ENCODE peak calls at places on chromosomes 6 and 20, in four cellular contexts. C is SK-N-SH, E is WTC11, M is GM12878. I is an unnamed sample.
A peak's percentile ranks its signal among the peaks of the same experiment; 100 is the strongest.

GRCh38 chr20:45918182-45918737 is 6.3 kb upstream of the PLTP start:
- DNase-seq in M (no peak), C (no peak), E (no peak), I (no peak)

GRCh38 chr6:167420177-167420576 is 95.3 kb downstream of the TTLL2 start:
- DNase-seq in C (no peak), M (no peak), E (no peak), I (no peak)

GRCh38 chr6:148342146-148343027 is at the start of gene SASH1:
- DNase-seq in E (peak; percentile 78), C (peak; percentile 24), M (peak; percentile 5), I (no peak)

GRCh38 chr6:15897063-15897934 is 231.6 kb upstream of the MYLIP start:
- DNase-seq in M (no peak), C (no peak), E (no peak), I (no peak)

GRCh38 chr6:109453594-109454482 is 1.7 kb downstream of the MICAL1 start:
- DNase-seq in E (no peak), M (no peak), C (peak; percentile 66), I (no peak)

GRCh38 chr20:2220298-2220697 is 75.5 kb upstream of the TGM3 start:
- DNase-seq in E (no peak), M (no peak), C (no peak), I (no peak)

GRCh38 chr6:105514306-105514705 is 111.4 kb upstream of the PREP start:
- DNase-seq in M (no peak), E (no peak), C (no peak), I (no peak)

GRCh38 chr6:73519943-73520687 is 717 bp downstream of the EEF1A1 start:
- DNase-seq in C (peak; percentile 58), M (no peak), E (peak; percentile 38), I (peak; percentile 71)

GRCh38 chr6:148924226-148924989 is 177.6 kb downstream of the UST start:
- DNase-seq in M (no peak), C (no peak), E (no peak), I (no peak)

GRCh38 chr20:63457737-63458136 is 14.7 kb downstream of the KCNQ2 start:
- DNase-seq in C (peak; percentile 69), M (no peak), E (no peak), I (no peak)

GRCh38 chr20:19849341-19850189 is 91.5 kb downstream of the RIN2 start:
- DNase-seq in C (no peak), E (no peak), M (no peak), I (no peak)

GRCh38 chr6:30206152-30206551 is 7.1 kb downstream of the TRIM26 start:
- DNase-seq in E (no peak), C (no peak), M (no peak), I (no peak)

GRCh38 chr6:26457407-26457795 is 354 bp upstream of the BTN2A1 start:
- DNase-seq in E (peak; percentile 39), M (no peak), C (peak; percentile 51), I (peak; percentile 37)

GRCh38 chr6:114281496-114281895 is 61.3 kb downstream of the HS3ST5 start:
- DNase-seq in E (no peak), C (no peak), M (no peak), I (no peak)

GRCh38 chr6:7200598-7201443 is 93.1 kb downstream of the RREB1 start:
- DNase-seq in M (no peak), E (no peak), C (no peak), I (peak; percentile 59)

GRCh38 chr6:6969761-6970223 is 138.0 kb upstream of the RREB1 start:
- DNase-seq in C (no peak), M (no peak), E (peak; percentile 24), I (peak; percentile 58)

GRCh38 chr6:39806277-39806676 is 14.1 kb downstream of the DAAM2 start:
- DNase-seq in M (no peak), E (no peak), C (no peak), I (no peak)

GRCh38 chr6:114327074-114327473 is 15.7 kb downstream of the HS3ST5 start:
- DNase-seq in E (no peak), M (no peak), C (no peak), I (no peak)

GRCh38 chr20:25005220-25005619 is 12.7 kb upstream of the APMAP start:
- DNase-seq in E (no peak), M (no peak), C (no peak), I (no peak)

GRCh38 chr6:24775520-24776058 is 852 bp downstream of the GMNN start:
- DNase-seq in M (no peak), C (no peak), E (no peak), I (peak; percentile 43)
- TF ChIP-seq USF1 in M (no peak), C (no peak), E (no peak), I (no peak)

GRCh38 chr6:33069021-33069738 is 4.3 kb downstream of the HLA-DPA1 start:
- DNase-seq in C (no peak), E (no peak), M (no peak), I (no peak)

GRCh38 chr6:33073431-33073871 is at the start of gene HLA-DPA1:
- DNase-seq in M (peak; percentile 97), C (peak; percentile 38), E (no peak), I (no peak)

GRCh38 chr6:33072508-33073100 is 845 bp downstream of the HLA-DPA1 start:
- DNase-seq in E (no peak), C (no peak), M (no peak), I (no peak)

GRCh38 chr6:33070909-33071308 is 2.5 kb downstream of the HLA-DPA1 start:
- DNase-seq in M (no peak), E (no peak), C (no peak), I (no peak)

DNA sequence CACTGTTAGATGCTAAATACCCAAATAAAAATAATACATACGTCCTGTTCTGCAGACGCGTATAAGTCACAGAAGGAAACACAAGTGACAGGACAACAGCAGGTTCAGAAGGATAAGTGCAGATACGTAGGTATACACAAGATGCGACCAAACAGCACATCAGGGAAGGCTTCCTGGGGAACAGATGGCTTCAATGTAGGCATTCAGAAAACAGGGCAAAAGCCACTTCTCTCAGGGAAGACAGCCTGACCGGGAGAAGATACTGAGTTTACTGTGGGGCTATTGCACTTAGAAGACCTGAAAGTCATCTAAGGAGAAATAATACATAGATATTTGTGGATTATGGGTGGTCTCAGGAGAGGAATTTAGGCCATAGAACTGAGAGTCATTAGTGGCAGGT is 1.9 kb downstream of the HLA-DPA1 start:
- DNase-seq in M (no peak), E (no peak), C (no peak), I (no peak)
- TF ChIP-seq USF1 in M (no peak), E (no peak), C (no peak), I (no peak)

GRCh38 chr6:142870787-142871371 is 74.1 kb downstream of the HIVEP2 start:
- DNase-seq in E (no peak), C (no peak), M (no peak), I (no peak)

GRCh38 chr6:142872376-142872775 is 72.6 kb downstream of the HIVEP2 start:
- DNase-seq in E (no peak), M (no peak), C (no peak), I (no peak)

GRCh38 chr6:142868917-142869316 is 76.1 kb downstream of the HIVEP2 start:
- DNase-seq in C (no peak), M (no peak), E (no peak), I (no peak)

GRCh38 chr6:142874676-142875075 is 70.3 kb downstream of the HIVEP2 start:
- DNase-seq in C (no peak), E (no peak), M (no peak), I (peak; percentile 45)

DNA sequence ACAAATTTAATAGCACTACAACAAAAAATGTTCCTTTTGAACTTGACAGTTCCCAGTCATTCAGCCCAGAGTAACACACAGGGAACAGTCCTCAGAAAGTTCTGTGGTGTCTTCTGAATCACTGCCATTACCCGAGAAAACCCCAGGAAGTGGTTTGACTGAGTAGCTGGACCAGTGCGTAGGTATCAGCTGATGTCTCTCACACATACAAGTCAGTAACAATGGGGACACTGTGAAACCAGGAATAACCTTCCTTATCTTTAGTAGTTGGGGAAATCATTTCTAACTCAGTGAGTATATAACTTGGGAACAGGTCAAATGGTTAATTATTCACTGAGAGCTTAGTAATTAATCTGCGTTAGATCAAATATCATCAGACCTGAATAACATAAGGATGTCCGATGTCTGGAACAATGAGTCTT is 73.1 kb downstream of the HIVEP2 start:
- DNase-seq in C (no peak), M (no peak), E (no peak), I (no peak)
- TF ChIP-seq USF1 in C (no peak), M (no peak), E (no peak), I (no peak)

DNA sequence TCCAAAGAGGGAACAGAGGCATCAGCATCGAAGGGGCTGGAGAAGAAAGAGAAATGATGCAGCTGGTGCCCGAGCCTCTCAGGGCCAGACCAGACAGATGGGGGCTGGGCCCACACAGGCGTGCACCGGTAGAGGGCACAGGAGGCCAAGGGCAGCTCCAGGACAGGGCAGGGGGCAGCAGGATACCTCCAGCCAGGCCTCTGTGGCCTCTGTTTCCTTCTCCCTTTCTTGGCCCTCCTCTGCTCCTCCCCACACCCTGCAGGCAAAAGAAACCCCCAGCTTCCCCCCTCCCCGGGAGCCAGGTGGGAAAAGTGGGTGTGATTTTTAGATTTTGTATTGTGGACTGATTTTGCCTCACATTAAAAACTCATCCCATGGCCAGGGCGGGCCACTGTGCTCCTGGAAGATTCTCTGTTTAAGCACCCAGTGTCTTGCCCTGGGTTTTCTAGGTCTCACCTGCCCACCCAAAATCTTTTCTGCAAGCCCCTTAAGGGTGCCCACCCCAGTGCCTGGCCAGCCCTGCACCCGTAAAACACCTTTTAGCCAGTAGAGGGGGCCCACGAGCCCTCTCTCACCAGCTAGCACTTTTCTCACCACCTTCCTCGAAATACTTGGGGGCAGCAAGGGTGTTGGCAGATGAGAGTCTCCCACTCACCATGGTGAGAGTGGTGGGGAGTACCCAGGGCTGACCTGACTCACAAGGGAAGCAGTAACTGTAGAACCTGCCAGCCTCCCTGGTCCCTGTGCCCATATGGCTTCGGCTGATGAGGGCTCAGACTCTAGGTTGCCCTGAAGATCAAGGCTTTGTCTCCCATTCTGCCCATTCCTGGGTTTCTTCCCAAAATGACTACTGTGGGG is 35.7 kb upstream of the ID1 start:
- DNase-seq in M (no peak), C (peak; percentile 70), E (peak; percentile 78), I (peak; percentile 66)
- TF ChIP-seq USF1 in M (no peak), C (no peak), E (no peak), I (no peak)

DNA sequence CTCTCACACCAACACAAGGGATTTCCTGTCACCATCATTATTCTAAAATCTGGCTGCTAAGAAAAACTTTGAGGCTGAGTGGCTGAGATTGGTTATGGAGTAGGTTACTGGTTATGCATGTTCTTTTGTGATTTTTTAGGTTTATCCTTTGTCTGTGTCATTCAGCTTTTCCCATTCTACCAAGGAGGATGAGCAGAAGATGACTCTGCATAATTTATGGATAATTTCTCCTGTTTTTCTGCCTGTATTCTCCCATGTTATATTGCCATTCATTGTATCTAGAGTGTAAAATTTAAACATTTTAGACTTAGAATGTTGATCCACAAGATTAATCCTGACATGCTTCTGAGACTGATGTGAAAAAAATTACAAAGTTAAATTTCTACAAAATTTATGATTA is 67.8 kb downstream of the SOBP start:
- DNase-seq in C (no peak), E (no peak), M (no peak), I (no peak)
- TF ChIP-seq USF1 in C (no peak), E (no peak), M (no peak), I (no peak)

GRCh38 chr6:134414793-134415192 is 96.9 kb upstream of the SGK1 start:
- DNase-seq in M (no peak), E (no peak), C (no peak), I (no peak)
- TF ChIP-seq USF1 in M (no peak), E (no peak), C (no peak), I (no peak)

GRCh38 chr20:23634985-23635767 is 2.6 kb downstream of the CST3 start:
- DNase-seq in C (no peak), M (no peak), E (no peak), I (no peak)
- TF ChIP-seq USF1 in C (no peak), M (no peak), E (no peak), I (no peak)

GRCh38 chr6:24273471-24273870 is 84.4 kb downstream of the DCDC2 start:
- DNase-seq in M (no peak), E (no peak), C (no peak), I (no peak)
- TF ChIP-seq USF1 in M (no peak), E (no peak), C (no peak), I (no peak)

I was measured in K562.